ENCODE peak calls at places on chromosomes 3 and 15, in four cellular contexts. G, U, P and J are unnamed samples.

GRCh38 chr3:119323401-119324107 is 29.4 kb downstream of the ARHGAP31 start:
- DNase-seq in G (peak), U (peak), P (no peak), J (no peak)

GRCh38 chr15:48084759-48085420 is 35.9 kb upstream of the SLC24A5 start:
- DNase-seq in G (no peak), U (peak), P (peak), J (peak)

GRCh38 chr3:45642731-45643152 is 46.5 kb upstream of the SACM1L start:
- DNase-seq in P (peak), U (no peak), G (no peak), J (peak)

GRCh38 chr15:48176097-48176496 is 2.0 kb downstream of the MYEF2 start:
- DNase-seq in U (no peak), G (no peak), P (no peak), J (peak)

GRCh38 chr3:148903941-148904340 is 38.8 kb downstream of the CPA3 start:
- DNase-seq in G (no peak), U (no peak), P (no peak), J (no peak)

GRCh38 chr3:36477655-36478054 is 97.4 kb downstream of the STAC start:
- DNase-seq in G (no peak), P (peak), U (no peak), J (peak)

GRCh38 chr3:51982352-51982837 is 940 bp upstream of the ACY1 start:
- DNase-seq in P (no peak), G (no peak), U (no peak), J (no peak)

GRCh38 chr15:34753236-34753894 is 1.4 kb downstream of the GJD2 start:
- DNase-seq in U (no peak), G (no peak), P (peak), J (peak)

GRCh38 chr3:33218072-33218445 is 551 bp downstream of the SUSD5 start:
- DNase-seq in G (no peak), U (no peak), P (no peak), J (peak)

GRCh38 chr3:44074181-44074580 is 167.5 kb upstream of the TOPAZ1 start:
- DNase-seq in G (no peak), U (no peak), P (no peak), J (no peak)

GRCh38 chr15:80620931-80621330 is 74.2 kb upstream of the ABHD17C start:
- DNase-seq in P (no peak), U (no peak), G (no peak), J (no peak)

GRCh38 chr3:136838641-136839555 is 20.0 kb downstream of the SLC35G2 start:
- DNase-seq in P (peak), G (no peak), U (no peak), J (peak)

GRCh38 chr3:49296781-49297420 is 19.9 kb upstream of the C3orf62 start:
- DNase-seq in P (peak), G (no peak), U (no peak), J (peak)

GRCh38 chr15:42800731-42801474 is 64.0 kb upstream of the CDAN1 start:
- DNase-seq in P (no peak), G (no peak), U (no peak), J (no peak)

GRCh38 chr15:83848315-83849050 is 194.6 kb downstream of the ADAMTSL3 start:
- DNase-seq in U (no peak), P (peak), G (no peak), J (peak)

GRCh38 chr3:73405853-73406252 is 218.9 kb downstream of the PDZRN3 start:
- DNase-seq in U (no peak), P (peak), G (no peak), J (peak)

GRCh38 chr3:101204246-101204645 is 116.1 kb downstream of the IMPG2 start:
- DNase-seq in P (no peak), G (no peak), U (no peak), J (no peak)